ENCODE peak calls at places on chromosomes 3 and 15, in four cellular contexts. J is spleen; O is colonic mucosa; E is naive thymus-derived CD4-positive, alpha-beta T cell. Y is an unnamed sample.
A peak's percentile ranks its signal among the peaks of the same experiment; 100 is the strongest.

GRCh38 chr3:196569003-196569516 is 600 bp downstream of the FBXO45 start:
- DNase-seq in J (peak; percentile 91), O (peak; percentile 45), E (no peak), Y (no peak)

GRCh38 chr3:50317303-50317702 is 5.2 kb downstream of the HYAL2 start:
- DNase-seq in J (no peak), O (peak; percentile 69), E (no peak), Y (no peak)

GRCh38 chr3:58989173-58989572 is 60.7 kb downstream of the CFAP20DC start:
- DNase-seq in J (no peak), O (no peak), E (no peak), Y (no peak)

GRCh38 chr3:124456506-124456905 is 273.7 kb upstream of the UMPS start:
- DNase-seq in J (no peak), O (no peak), E (no peak), Y (no peak)

GRCh38 chr15:60299452-60300047 is 98.2 kb downstream of the ANXA2 start:
- DNase-seq in J (no peak), O (peak; percentile 26), E (no peak), Y (no peak)

GRCh38 chr3:53134631-53135232 is 4.5 kb upstream of the RFT1 start:
- DNase-seq in J (peak; percentile 93), O (peak; percentile 88), E (peak; percentile 61), Y (peak; percentile 49)

GRCh38 chr3:98556164-98557130 is 24.7 kb downstream of the GPR15 start:
- DNase-seq in J (no peak), O (no peak), E (peak; percentile 58), Y (peak; percentile 43)

GRCh38 chr3:158347966-158348365 is 223.0 kb upstream of the MLF1 start:
- DNase-seq in J (no peak), O (no peak), E (no peak), Y (no peak)

GRCh38 chr3:50503947-50504346 is 513 bp upstream of the CACNA2D2 start:
- DNase-seq in J (no peak), O (no peak), E (no peak), Y (no peak)

GRCh38 chr3:39287859-39288221 is 8.0 kb upstream of the CX3CR1 start:
- DNase-seq in J (no peak), O (no peak), E (no peak), Y (no peak)

GRCh38 chr15:90205050-90205848 is 4.1 kb downstream of the SEMA4B start:
- DNase-seq in J (peak; percentile 51), O (no peak), E (no peak), Y (no peak)

GRCh38 chr15:90202929-90203328 is 1.8 kb downstream of the SEMA4B start:
- DNase-seq in J (no peak), O (no peak), E (no peak), Y (no peak)

GRCh38 chr15:90203473-90203872 is 2.3 kb downstream of the SEMA4B start:
- DNase-seq in J (peak; percentile 57), O (no peak), E (no peak), Y (no peak)

GRCh38 chr15:90201944-90202375 is 830 bp downstream of the SEMA4B start:
- DNase-seq in J (peak; percentile 82), O (peak; percentile 35), E (no peak), Y (no peak)

GRCh38 chr15:90203922-90204321 is 2.8 kb downstream of the SEMA4B start:
- DNase-seq in J (peak; percentile 65), O (no peak), E (no peak), Y (no peak)
- H3K4me3 ChIP-seq in J (no peak overlapping the region), O (no peak overlapping the region), E (no peak overlapping the region), Y (no peak overlapping the region)

GRCh38 chr3:149605902-149606301 is 51.9 kb downstream of the WWTR1 start:
- DNase-seq in J (no peak), O (no peak), E (no peak), Y (no peak)
- H3K27ac ChIP-seq in J (no peak overlapping the region), O (no peak overlapping the region), E (no peak overlapping the region), Y (no peak overlapping the region)

GRCh38 chr15:64092075-64092820 is 1.4 kb downstream of the CIAO2A start:
- DNase-seq in J (no peak), O (no peak), E (no peak), Y (peak; percentile 42)
- H3K36me3 ChIP-seq in J (peaks cover 16% of the 10 kb centered on the region), O (no peaks in the 10 kb centered on the region), E (peaks cover 22% of the 10 kb centered on the region), Y (peaks cover 11% of the 10 kb centered on the region)

GRCh38 chr15:28919201-28919627 is 33.4 kb downstream of the APBA2 start:
- DNase-seq in J (peak; percentile 77), O (no peak), E (no peak), Y (no peak)
- H3K4me3 ChIP-seq in J (peak overlapping the region; percentile 13), O (no peak overlapping the region), E (peak overlapping the region; percentile 51), Y (no peak overlapping the region)

GRCh38 chr3:95215437-95215836 is 1152.6 kb downstream of the NSUN3 start:
- DNase-seq in J (no peak), O (no peak), E (no peak), Y (no peak)
- H3K27ac ChIP-seq in J (no peak overlapping the region), O (no peak overlapping the region), E (no peak overlapping the region), Y (no peak overlapping the region)

GRCh38 chr15:98931001-98931400 is 76.6 kb downstream of the PGPEP1L start:
- DNase-seq in J (no peak), O (no peak), E (no peak), Y (no peak)
- H3K36me3 ChIP-seq in J (peaks cover 41% of the 10 kb centered on the region), O (no peaks in the 10 kb centered on the region), E (peaks cover 85% of the 10 kb centered on the region), Y (no peaks in the 10 kb centered on the region)

DNA sequence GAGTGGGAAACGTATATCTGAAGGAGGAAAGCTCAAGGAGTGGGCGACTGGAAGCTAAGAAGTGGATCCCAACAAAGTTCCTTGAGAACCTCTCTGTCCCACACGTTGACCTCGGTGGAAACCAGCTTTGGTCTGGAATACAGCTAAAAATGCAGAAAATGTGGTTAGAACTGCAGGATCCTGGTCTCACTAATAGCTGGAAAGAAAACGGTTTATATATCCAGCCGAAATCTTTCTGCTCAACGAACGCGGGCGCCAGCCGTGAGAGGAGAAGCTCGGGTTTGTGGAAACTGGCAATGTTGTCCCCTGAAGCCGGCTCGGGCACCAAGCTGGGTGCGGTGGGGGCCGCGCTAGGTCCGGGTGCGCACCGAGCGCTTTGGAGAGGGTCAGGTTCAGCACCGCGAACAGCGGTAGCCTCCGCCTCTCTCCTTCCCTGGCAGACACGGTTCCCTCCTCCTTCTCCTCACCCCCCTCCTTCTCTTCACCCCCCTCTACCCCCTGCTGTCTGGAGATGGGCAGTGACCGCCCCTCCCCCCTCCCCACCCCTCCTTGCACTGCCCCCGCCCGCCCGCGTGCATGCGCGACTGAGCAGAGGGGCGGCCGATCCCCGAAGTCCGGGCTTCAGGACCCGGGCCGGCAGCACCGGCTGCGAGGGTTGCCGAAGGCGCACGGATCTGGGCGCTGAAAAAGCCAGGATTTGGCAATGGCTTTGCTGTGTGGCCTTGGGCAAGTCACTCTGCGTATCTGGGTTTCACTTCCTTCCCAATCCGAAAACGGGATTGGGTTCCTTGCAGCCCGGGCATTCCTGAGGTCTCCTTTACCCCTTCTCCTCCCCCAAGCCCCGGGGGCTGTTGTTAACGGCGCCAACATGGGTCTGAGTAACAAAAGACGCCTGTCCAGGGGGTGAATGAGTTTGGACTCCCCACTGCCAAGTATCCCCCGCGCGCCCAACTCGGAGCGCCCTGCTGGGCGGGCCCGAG is at the start of gene SKOR1:
- DNase-seq in J (peak; percentile 64), O (no peak), E (no peak), Y (peak; percentile 25)
- H3K4me3 ChIP-seq in J (peak within 1 kb of the TSS; percentile 25), O (peak within 1 kb of the TSS; percentile 3), E (no peak within 1 kb of the TSS), Y (no peak within 1 kb of the TSS)

DNA sequence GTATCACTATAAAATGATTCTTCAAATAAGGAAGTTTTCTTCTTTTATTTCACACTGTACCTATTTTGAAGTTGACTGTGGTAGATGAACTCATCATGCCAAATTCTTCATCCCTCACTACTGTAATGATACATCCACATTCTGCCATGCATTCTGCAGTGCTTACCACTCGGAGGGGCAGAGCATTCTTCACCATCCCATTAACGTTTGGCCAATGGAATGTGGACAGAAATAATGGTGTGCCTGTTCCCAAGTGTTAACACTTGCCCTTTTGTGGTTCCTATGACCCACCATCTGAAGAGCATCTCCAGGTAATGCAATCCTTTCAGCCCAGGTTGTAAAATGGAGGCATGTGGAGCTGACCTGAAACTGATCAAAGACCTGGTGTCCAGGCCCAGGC is 18.6 kb downstream of the GOLIM4 start:
- DNase-seq in J (no peak), O (no peak), E (no peak), Y (no peak)
- H3K27ac ChIP-seq in J (no peak overlapping the region), O (no peak overlapping the region), E (no peak overlapping the region), Y (no peak overlapping the region)